ENCODE peak calls at places on chromosomes 13 and 19, in five cellular contexts. U is lung, B is fibroblast of the aortic adventitia, O is NCI-H1105, Y is WTC11. S is an unnamed sample.

GRCh38 chr19:44626067-44626624 is 12.8 kb downstream of the IGSF23 start:
- DNase-seq in B (peak), Y (no peak), U (peak), O (no peak), S (no peak)

GRCh38 chr13:113631341-113632095 is 26.5 kb downstream of the ATP4B start:
- DNase-seq in Y (no peak), U (no peak), O (no peak), B (no peak), S (peak)

GRCh38 chr13:26967119-26968038 is 204.2 kb downstream of the USP12 start:
- DNase-seq in B (peak), U (no peak), O (no peak), Y (no peak), S (no peak)

GRCh38 chr13:40389081-40389641 is 277.3 kb downstream of the FOXO1 start:
- DNase-seq in B (no peak), O (no peak), Y (no peak), U (no peak), S (peak)

GRCh38 chr13:73717632-73718031 is 416.6 kb downstream of the KLF12 start:
- DNase-seq in Y (no peak), O (no peak), U (no peak), B (peak), S (no peak)

GRCh38 chr13:43905435-43906031 is 25.8 kb downstream of the LACC1 start:
- DNase-seq in O (peak), B (peak), Y (no peak), U (no peak), S (no peak)

GRCh38 chr13:27245610-27246009 is 5.7 kb upstream of the RPL21 start:
- DNase-seq in Y (no peak), O (no peak), U (no peak), B (no peak), S (no peak)

GRCh38 chr19:2249880-2250764 is 999 bp downstream of the AMH start:
- DNase-seq in B (no peak), O (no peak), Y (no peak), U (no peak), S (no peak)

GRCh38 chr19:55553217-55554182 is 8.2 kb upstream of the SBK3 start:
- DNase-seq in Y (no peak), B (no peak), U (no peak), O (no peak), S (no peak)

GRCh38 chr13:110669036-110669435 is 36.9 kb downstream of the CARS2 start:
- DNase-seq in U (no peak), O (no peak), B (no peak), Y (no peak), S (no peak)

GRCh38 chr19:35851213-35852028 is 883 bp downstream of the NPHS1 start:
- DNase-seq in O (peak), B (no peak), U (no peak), Y (peak), S (no peak)

GRCh38 chr19:16457195-16457953 is 14.4 kb downstream of the EPS15L1 start:
- DNase-seq in U (no peak), O (no peak), B (peak), Y (peak), S (no peak)

GRCh38 chr19:54188224-54188871 is 1.0 kb downstream of the MBOAT7 start:
- DNase-seq in Y (peak), O (no peak), U (peak), B (peak), S (peak)

GRCh38 chr13:41150058-41150457 is 17.5 kb upstream of the KBTBD6 start:
- DNase-seq in U (no peak), O (no peak), Y (no peak), B (no peak), S (no peak)

GRCh38 chr13:87975035-87975434 is 303.9 kb downstream of the SLITRK5 start:
- DNase-seq in U (no peak), B (no peak), Y (no peak), O (no peak), S (no peak)

GRCh38 chr19:49468746-49469447 is 5.1 kb upstream of the FLT3LG start:
- DNase-seq in Y (peak), U (peak), O (no peak), B (peak), S (peak)

GRCh38 chr13:98548230-98548629 is 28.7 kb downstream of the STK24 start:
- DNase-seq in Y (no peak), U (no peak), B (no peak), O (no peak), S (no peak)

GRCh38 chr13:108929532-108929931 is 300.1 kb downstream of the MYO16 start:
- DNase-seq in U (no peak), O (peak), B (peak), Y (no peak), S (no peak)

GRCh38 chr13:79723462-79724116 is 242.6 kb downstream of the NDFIP2 start:
- DNase-seq in O (no peak), U (no peak), Y (no peak), B (no peak), S (no peak)

GRCh38 chr19:21202865-21203494 is 61.1 kb downstream of the ZNF431 start:
- DNase-seq in U (no peak), Y (peak), O (no peak), B (peak), S (no peak)

GRCh38 chr13:34164585-34164984 is 346.6 kb downstream of the RFC3 start:
- DNase-seq in U (no peak), B (no peak), O (no peak), Y (no peak), S (no peak)

GRCh38 chr19:46898731-46899130 is 37.9 kb downstream of the ARHGAP35 start:
- DNase-seq in U (no peak), B (peak), O (no peak), Y (no peak), S (no peak)

GRCh38 chr19:3456925-3457530 is 23.3 kb downstream of the SMIM24 start:
- DNase-seq in B (no peak), Y (no peak), O (no peak), U (no peak), S (no peak)

GRCh38 chr13:75446874-75447273 is 35.1 kb downstream of the TBC1D4 start:
- DNase-seq in U (no peak), O (no peak), Y (no peak), B (no peak), S (no peak)

GRCh38 chr19:5593963-5594255 is 26.2 kb upstream of the TINCR start:
- DNase-seq in U (no peak), Y (no peak), B (no peak), O (no peak), S (no peak)